ENCODE peak calls at places on chromosomes 13 and 19, in ten cellular contexts. One of them, this sample, is unnamed.
A peak's percentile ranks its signal among the peaks of the same experiment; 100 is the strongest.

GRCh38 chr19:48341006-48341405 is 15.7 kb downstream of the EMP3 start:
- DNase-seq in heart left ventricle: no peak
- DNase-seq in IMR-90: peak; percentile 61
- DNase-seq in GM23338: no peak
- DNase-seq in transverse colon: no peak
- DNase-seq in neural progenitor cell: no peak
- DNase-seq in esophagus muscularis mucosa: no peak
- DNase-seq in AG04450: no peak
- DNase-seq in tibial nerve: no peak
- DNase-seq in AG10803: no peak
- DNase-seq in this sample: peak; percentile 59

GRCh38 chr19:49688531-49689132 is 762 bp upstream of the ADM5 start:
- DNase-seq in heart left ventricle: no peak
- DNase-seq in IMR-90: no peak
- DNase-seq in GM23338: peak; percentile 42
- DNase-seq in transverse colon: no peak
- DNase-seq in neural progenitor cell: no peak
- DNase-seq in esophagus muscularis mucosa: no peak
- DNase-seq in AG04450: no peak
- DNase-seq in tibial nerve: no peak
- DNase-seq in AG10803: no peak
- DNase-seq in this sample: no peak

GRCh38 chr13:114064516-114065140 is 67.8 kb downstream of the RASA3 start:
- DNase-seq in heart left ventricle: no peak
- DNase-seq in IMR-90: peak; percentile 40
- DNase-seq in GM23338: no peak
- DNase-seq in transverse colon: peak; percentile 40
- DNase-seq in neural progenitor cell: peak; percentile 90
- DNase-seq in esophagus muscularis mucosa: no peak
- DNase-seq in AG04450: no peak
- DNase-seq in tibial nerve: no peak
- DNase-seq in AG10803: peak; percentile 31
- DNase-seq in this sample: peak; percentile 43

GRCh38 chr13:25988655-25989054 is 63.2 kb downstream of the SHISA2 start:
- DNase-seq in heart left ventricle: no peak
- DNase-seq in IMR-90: no peak
- DNase-seq in GM23338: no peak
- DNase-seq in transverse colon: no peak
- DNase-seq in neural progenitor cell: no peak
- DNase-seq in esophagus muscularis mucosa: no peak
- DNase-seq in AG04450: no peak
- DNase-seq in tibial nerve: no peak
- DNase-seq in AG10803: no peak
- DNase-seq in this sample: no peak

GRCh38 chr19:53365134-53365898 is at the start of gene ZNF525:
- DNase-seq in heart left ventricle: peak; percentile 88
- DNase-seq in IMR-90: peak; percentile 59
- DNase-seq in GM23338: peak; percentile 93
- DNase-seq in transverse colon: peak; percentile 95
- DNase-seq in neural progenitor cell: peak; percentile 93
- DNase-seq in esophagus muscularis mucosa: peak; percentile 97
- DNase-seq in AG04450: no peak
- DNase-seq in tibial nerve: peak; percentile 74
- DNase-seq in AG10803: peak; percentile 58
- DNase-seq in this sample: peak; percentile 52

GRCh38 chr19:49692102-49692599 is 1.2 kb downstream of the CPT1C start:
- DNase-seq in heart left ventricle: no peak
- DNase-seq in IMR-90: no peak
- DNase-seq in GM23338: no peak
- DNase-seq in transverse colon: no peak
- DNase-seq in neural progenitor cell: no peak
- DNase-seq in esophagus muscularis mucosa: no peak
- DNase-seq in AG04450: no peak
- DNase-seq in tibial nerve: no peak
- DNase-seq in AG10803: no peak
- DNase-seq in this sample: no peak

GRCh38 chr13:99926014-99926731 is 45.4 kb downstream of the ZIC5 start:
- DNase-seq in heart left ventricle: no peak
- DNase-seq in IMR-90: peak; percentile 16
- DNase-seq in GM23338: no peak
- DNase-seq in transverse colon: peak; percentile 54
- DNase-seq in neural progenitor cell: no peak
- DNase-seq in esophagus muscularis mucosa: no peak
- DNase-seq in AG04450: no peak
- DNase-seq in tibial nerve: no peak
- DNase-seq in AG10803: peak; percentile 25
- DNase-seq in this sample: peak; percentile 49

GRCh38 chr13:71290963-71291937 is 575.8 kb downstream of the DACH1 start:
- DNase-seq in heart left ventricle: peak; percentile 33
- DNase-seq in IMR-90: peak; percentile 1
- DNase-seq in GM23338: no peak
- DNase-seq in transverse colon: peak; percentile 19
- DNase-seq in neural progenitor cell: no peak
- DNase-seq in esophagus muscularis mucosa: no peak
- DNase-seq in AG04450: no peak
- DNase-seq in tibial nerve: no peak
- DNase-seq in AG10803: peak; percentile 29
- DNase-seq in this sample: peak; percentile 58

GRCh38 chr13:113862766-113863510 is 938 bp downstream of the GAS6 start:
- DNase-seq in heart left ventricle: peak; percentile 81
- DNase-seq in IMR-90: no peak
- DNase-seq in GM23338: peak; percentile 78
- DNase-seq in transverse colon: peak; percentile 76
- DNase-seq in neural progenitor cell: peak; percentile 72
- DNase-seq in esophagus muscularis mucosa: no peak
- DNase-seq in AG04450: no peak
- DNase-seq in tibial nerve: no peak
- DNase-seq in AG10803: peak; percentile 46
- DNase-seq in this sample: no peak

GRCh38 chr13:99606322-99607089 is 105.2 kb downstream of the TM9SF2 start:
- DNase-seq in heart left ventricle: peak; percentile 93
- DNase-seq in IMR-90: peak; percentile 71
- DNase-seq in GM23338: peak; percentile 87
- DNase-seq in transverse colon: peak; percentile 93
- DNase-seq in neural progenitor cell: peak; percentile 94
- DNase-seq in esophagus muscularis mucosa: peak; percentile 97
- DNase-seq in AG04450: peak; percentile 44
- DNase-seq in tibial nerve: peak; percentile 79
- DNase-seq in AG10803: peak; percentile 83
- DNase-seq in this sample: peak; percentile 71

GRCh38 chr19:39996218-39996810 is 546 bp upstream of the ZNF546 start:
- DNase-seq in heart left ventricle: no peak
- DNase-seq in IMR-90: peak; percentile 70
- DNase-seq in GM23338: no peak
- DNase-seq in transverse colon: peak; percentile 17
- DNase-seq in neural progenitor cell: no peak
- DNase-seq in esophagus muscularis mucosa: no peak
- DNase-seq in AG04450: peak; percentile 3
- DNase-seq in tibial nerve: no peak
- DNase-seq in AG10803: peak; percentile 61
- DNase-seq in this sample: peak; percentile 78

DNA sequence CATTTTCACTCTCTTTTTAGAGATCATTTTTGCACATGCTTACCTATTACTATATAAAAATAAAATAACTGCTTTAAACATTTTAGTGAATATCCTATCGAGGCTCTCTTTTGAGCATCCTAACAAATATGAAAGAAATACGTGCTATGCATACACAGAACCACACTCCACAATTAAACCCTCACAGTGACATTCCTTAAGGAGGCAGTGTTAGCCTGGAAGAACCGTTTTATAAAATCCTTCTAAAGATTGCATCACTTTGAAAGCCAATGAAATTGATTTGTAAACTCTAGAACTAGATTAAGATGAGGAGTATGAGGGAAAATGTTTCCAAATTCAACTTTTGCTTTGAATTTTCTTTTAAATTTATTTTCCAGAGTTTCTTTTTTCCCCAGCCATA is 11.1 kb upstream of the ENOX1 start:
- DNase-seq in heart left ventricle: no peak
- DNase-seq in IMR-90: peak; percentile 11
- DNase-seq in GM23338: no peak
- DNase-seq in transverse colon: no peak
- DNase-seq in neural progenitor cell: no peak
- DNase-seq in esophagus muscularis mucosa: no peak
- DNase-seq in AG04450: no peak
- DNase-seq in tibial nerve: no peak
- DNase-seq in AG10803: peak; percentile 46
- DNase-seq in this sample: peak; percentile 31
- TF ChIP-seq CTCF in heart left ventricle: no peak
- TF ChIP-seq CTCF in IMR-90: peak; percentile 35
- TF ChIP-seq CTCF in GM23338: peak; percentile 24
- TF ChIP-seq CTCF in transverse colon: no peak
- TF ChIP-seq CTCF in neural progenitor cell: no peak
- TF ChIP-seq CTCF in esophagus muscularis mucosa: no peak
- TF ChIP-seq CTCF in AG04450: no peak
- TF ChIP-seq CTCF in tibial nerve: no peak
- TF ChIP-seq CTCF in AG10803: peak; percentile 43
- TF ChIP-seq CTCF in this sample: no peak

DNA sequence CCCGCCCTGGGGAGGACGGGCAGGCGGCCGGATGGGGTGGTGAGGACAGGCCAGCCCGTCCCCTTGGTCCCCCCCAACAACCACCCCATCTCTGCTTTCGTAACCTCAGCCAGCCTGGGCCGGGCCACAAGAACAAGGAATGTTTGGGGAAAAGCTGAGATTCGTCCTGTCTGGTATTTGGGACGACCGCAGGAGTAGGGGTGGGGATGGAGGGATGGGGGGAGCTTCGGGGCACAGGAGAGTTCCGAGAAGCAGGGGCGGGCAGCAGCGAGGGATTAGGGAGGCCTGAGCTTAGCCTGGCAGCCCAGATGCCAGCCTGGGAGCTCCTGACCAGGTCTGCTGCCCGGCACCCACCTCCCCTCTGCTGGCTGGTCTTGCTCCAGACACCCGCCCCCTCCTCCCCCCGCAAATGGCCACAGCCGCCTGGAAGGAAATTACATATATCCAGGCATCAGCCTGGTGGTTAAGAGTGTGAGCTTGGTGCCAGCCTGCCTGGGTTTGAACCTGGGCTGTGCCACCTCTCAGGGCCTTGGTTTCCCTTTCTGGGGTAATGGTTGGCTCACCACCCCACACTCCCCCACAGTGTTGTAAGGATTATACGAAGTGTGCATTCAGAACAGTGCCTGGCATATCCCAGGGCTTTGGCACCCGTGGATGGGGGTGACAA is at the start of gene PODNL1:
- DNase-seq in heart left ventricle: no peak
- DNase-seq in IMR-90: peak; percentile 53
- DNase-seq in GM23338: peak; percentile 52
- DNase-seq in transverse colon: no peak
- DNase-seq in neural progenitor cell: peak; percentile 28
- DNase-seq in esophagus muscularis mucosa: no peak
- DNase-seq in AG04450: no peak
- DNase-seq in tibial nerve: peak; percentile 69
- DNase-seq in AG10803: peak; percentile 92
- DNase-seq in this sample: peak; percentile 56
- H3K4me3 ChIP-seq in heart left ventricle: peak within 1 kb of the TSS; percentile 10
- H3K4me3 ChIP-seq in IMR-90: peak within 1 kb of the TSS; percentile 51
- H3K4me3 ChIP-seq in GM23338: peak within 1 kb of the TSS; percentile 42
- H3K4me3 ChIP-seq in transverse colon: peak within 1 kb of the TSS; percentile 9
- H3K4me3 ChIP-seq in neural progenitor cell: peak within 1 kb of the TSS; percentile 19
- H3K4me3 ChIP-seq in esophagus muscularis mucosa: peak within 1 kb of the TSS; percentile 20
- H3K4me3 ChIP-seq in AG04450: peak within 1 kb of the TSS; percentile 47
- H3K4me3 ChIP-seq in tibial nerve: peak within 1 kb of the TSS; percentile 15
- H3K4me3 ChIP-seq in AG10803: peak within 1 kb of the TSS; percentile 88
- H3K4me3 ChIP-seq in this sample: peak within 1 kb of the TSS; percentile 25

DNA sequence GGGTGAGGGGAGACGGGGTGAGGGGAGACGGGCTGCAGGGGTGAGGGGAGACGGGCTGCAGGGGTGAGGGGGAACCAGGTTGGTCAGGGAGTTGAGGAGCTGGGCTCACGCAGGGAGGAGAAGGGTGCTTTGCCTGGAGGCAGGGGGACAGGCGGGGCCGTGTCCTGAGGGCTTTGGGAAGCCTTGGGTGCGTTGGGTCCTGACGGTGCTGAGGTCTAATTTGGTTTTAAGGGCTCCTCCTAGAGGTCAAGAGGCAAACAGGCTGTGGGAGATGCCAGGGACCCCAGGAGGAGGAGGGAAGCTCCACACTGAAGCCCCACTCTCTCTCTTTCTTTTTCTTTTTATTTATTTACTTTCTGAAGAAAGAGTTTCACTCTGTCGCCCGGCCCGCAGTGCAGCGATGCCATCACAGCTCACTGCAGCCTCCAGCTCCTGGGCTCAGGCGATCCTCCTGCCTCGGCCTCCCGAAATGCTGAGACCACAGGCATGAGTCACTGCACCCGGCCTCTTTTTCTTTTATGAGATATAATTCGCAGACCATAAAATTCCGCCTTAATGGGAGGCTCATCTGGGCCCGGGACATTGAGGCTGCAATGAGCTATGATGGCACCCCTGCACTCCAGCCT is 9.3 kb upstream of the MISP start:
- DNase-seq in heart left ventricle: no peak
- DNase-seq in IMR-90: no peak
- DNase-seq in GM23338: peak; percentile 90
- DNase-seq in transverse colon: no peak
- DNase-seq in neural progenitor cell: peak; percentile 70
- DNase-seq in esophagus muscularis mucosa: no peak
- DNase-seq in AG04450: no peak
- DNase-seq in tibial nerve: no peak
- DNase-seq in AG10803: no peak
- DNase-seq in this sample: no peak
- TF ChIP-seq CTCF in heart left ventricle: no peak
- TF ChIP-seq CTCF in IMR-90: no peak
- TF ChIP-seq CTCF in GM23338: peak; percentile 74
- TF ChIP-seq CTCF in transverse colon: no peak
- TF ChIP-seq CTCF in neural progenitor cell: peak; percentile 47
- TF ChIP-seq CTCF in esophagus muscularis mucosa: no peak
- TF ChIP-seq CTCF in AG04450: peak; percentile 14
- TF ChIP-seq CTCF in tibial nerve: no peak
- TF ChIP-seq CTCF in AG10803: peak; percentile 17
- TF ChIP-seq CTCF in this sample: no peak

GRCh38 chr19:52336976-52337375 is 933 bp downstream of the ZNF610 start:
- DNase-seq in heart left ventricle: no peak
- DNase-seq in IMR-90: peak; percentile 27
- DNase-seq in GM23338: peak; percentile 30
- DNase-seq in transverse colon: no peak
- DNase-seq in neural progenitor cell: peak; percentile 26
- DNase-seq in esophagus muscularis mucosa: no peak
- DNase-seq in AG04450: no peak
- DNase-seq in tibial nerve: no peak
- DNase-seq in AG10803: no peak
- DNase-seq in this sample: peak; percentile 9

GRCh38 chr19:52331757-52332156 is 4.3 kb upstream of the ZNF610 start:
- DNase-seq in heart left ventricle: no peak
- DNase-seq in IMR-90: no peak
- DNase-seq in GM23338: no peak
- DNase-seq in transverse colon: no peak
- DNase-seq in neural progenitor cell: no peak
- DNase-seq in esophagus muscularis mucosa: no peak
- DNase-seq in AG04450: no peak
- DNase-seq in tibial nerve: no peak
- DNase-seq in AG10803: no peak
- DNase-seq in this sample: no peak

GRCh38 chr19:52335768-52336116 is 301 bp upstream of the ZNF610 start:
- DNase-seq in heart left ventricle: no peak
- DNase-seq in IMR-90: no peak
- DNase-seq in GM23338: no peak
- DNase-seq in transverse colon: no peak
- DNase-seq in neural progenitor cell: no peak
- DNase-seq in esophagus muscularis mucosa: no peak
- DNase-seq in AG04450: no peak
- DNase-seq in tibial nerve: no peak
- DNase-seq in AG10803: no peak
- DNase-seq in this sample: no peak

GRCh38 chr19:52336117-52336811 is at the start of gene ZNF610:
- DNase-seq in heart left ventricle: peak; percentile 92
- DNase-seq in IMR-90: peak; percentile 88
- DNase-seq in GM23338: peak; percentile 88
- DNase-seq in transverse colon: peak; percentile 89
- DNase-seq in neural progenitor cell: peak; percentile 86
- DNase-seq in esophagus muscularis mucosa: peak; percentile 96
- DNase-seq in AG04450: peak; percentile 69
- DNase-seq in tibial nerve: peak; percentile 76
- DNase-seq in AG10803: peak; percentile 76
- DNase-seq in this sample: peak; percentile 75
- H3K4me3 ChIP-seq in heart left ventricle: peak within 1 kb of the TSS; percentile 78
- H3K4me3 ChIP-seq in IMR-90: peak within 1 kb of the TSS; percentile 86
- H3K4me3 ChIP-seq in GM23338: peak within 1 kb of the TSS; percentile 93
- H3K4me3 ChIP-seq in transverse colon: peak within 1 kb of the TSS; percentile 82
- H3K4me3 ChIP-seq in neural progenitor cell: peak within 1 kb of the TSS; percentile 88
- H3K4me3 ChIP-seq in esophagus muscularis mucosa: peak within 1 kb of the TSS; percentile 79
- H3K4me3 ChIP-seq in AG04450: peak within 1 kb of the TSS; percentile 86
- H3K4me3 ChIP-seq in tibial nerve: peak within 1 kb of the TSS; percentile 64
- H3K4me3 ChIP-seq in AG10803: peak within 1 kb of the TSS; percentile 85
- H3K4me3 ChIP-seq in this sample: peak within 1 kb of the TSS; percentile 81

This sample was measured in fibroblast of mammary gland.